ENCODE peak calls at places on chromosome 18, in six cellular contexts. P, Q, D, A, X and M are unnamed samples.

GRCh38 chr18:74451148-74451547 is 6.0 kb downstream of the DIPK1C start:
- DNase-seq in P (no peak), Q (no peak), D (no peak), A (no peak), X (no peak), M (no peak)

GRCh38 chr18:58856881-58857280 is 7.8 kb upstream of the ZNF532 start:
- DNase-seq in P (no peak), Q (no peak), D (no peak), A (peak), X (no peak), M (no peak)

GRCh38 chr18:78418379-78418778 is 561.2 kb upstream of the SALL3 start:
- DNase-seq in P (no peak), Q (no peak), D (no peak), A (no peak), X (no peak), M (no peak)

GRCh38 chr18:79519751-79520472 is 124.2 kb downstream of the NFATC1 start:
- DNase-seq in P (no peak), Q (peak), D (peak), A (no peak), X (no peak), M (peak)

GRCh38 chr18:59718108-59719057 is 21.2 kb upstream of the CCBE1 start:
- DNase-seq in P (no peak), Q (no peak), D (no peak), A (peak), X (no peak), M (no peak)

GRCh38 chr18:2306641-2307040 is 264.7 kb downstream of the METTL4 start:
- DNase-seq in P (no peak), Q (no peak), D (no peak), A (no peak), X (no peak), M (no peak)

GRCh38 chr18:55365342-55365741 is 222.7 kb downstream of the TCF4 start:
- DNase-seq in P (no peak), Q (no peak), D (no peak), A (no peak), X (no peak), M (no peak)

GRCh38 chr18:78492813-78493371 is 486.7 kb upstream of the SALL3 start:
- DNase-seq in P (no peak), Q (no peak), D (no peak), A (no peak), X (no peak), M (no peak)

GRCh38 chr18:9810216-9810804 is 75.5 kb upstream of the TXNDC2 start:
- DNase-seq in P (no peak), Q (no peak), D (no peak), A (no peak), X (no peak), M (no peak)

GRCh38 chr18:48330016-48330991 is 78.9 kb downstream of the ZBTB7C start:
- DNase-seq in P (no peak), Q (peak), D (no peak), A (peak), X (no peak), M (no peak)

GRCh38 chr18:58004317-58004716 is 39.7 kb upstream of the NEDD4L start:
- DNase-seq in P (no peak), Q (no peak), D (no peak), A (peak), X (no peak), M (no peak)

GRCh38 chr18:63438181-63438580 is 15.9 kb upstream of the VPS4B start:
- DNase-seq in P (no peak), Q (no peak), D (no peak), A (no peak), X (no peak), M (no peak)

GRCh38 chr18:9642799-9643445 is 28.6 kb upstream of the PPP4R1 start:
- DNase-seq in P (no peak), Q (no peak), D (no peak), A (peak), X (no peak), M (no peak)

GRCh38 chr18:28177828-28178635 is 1.1 kb upstream of the CDH2 start:
- DNase-seq in P (peak), Q (peak), D (no peak), A (peak), X (peak), M (peak)

DNA sequence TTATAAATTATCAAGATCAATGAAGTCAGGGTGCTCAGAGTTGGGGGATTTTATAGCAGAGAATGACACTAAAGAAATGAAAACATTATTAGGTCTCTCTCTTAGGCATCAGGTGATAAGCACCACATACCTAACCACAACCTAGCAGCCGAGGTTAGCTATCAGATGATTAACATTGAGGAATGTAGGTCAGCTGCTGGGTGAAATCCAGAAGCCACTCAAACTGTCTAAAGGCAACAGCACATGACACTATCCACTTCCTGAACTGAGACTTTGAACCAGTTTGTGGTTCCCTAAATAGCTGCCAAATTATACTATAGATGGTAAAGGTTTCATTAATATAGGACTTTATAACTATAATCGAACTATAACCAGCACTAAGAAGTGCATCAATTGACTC is 4.7 kb downstream of the EPG5 start:
- DNase-seq in P (no peak), Q (no peak), D (peak), A (peak), X (no peak), M (no peak)
- H3K27ac ChIP-seq in P (no peak), Q (no peak), D (no peak), A (no peak), X (peak), M (peak)

DNA sequence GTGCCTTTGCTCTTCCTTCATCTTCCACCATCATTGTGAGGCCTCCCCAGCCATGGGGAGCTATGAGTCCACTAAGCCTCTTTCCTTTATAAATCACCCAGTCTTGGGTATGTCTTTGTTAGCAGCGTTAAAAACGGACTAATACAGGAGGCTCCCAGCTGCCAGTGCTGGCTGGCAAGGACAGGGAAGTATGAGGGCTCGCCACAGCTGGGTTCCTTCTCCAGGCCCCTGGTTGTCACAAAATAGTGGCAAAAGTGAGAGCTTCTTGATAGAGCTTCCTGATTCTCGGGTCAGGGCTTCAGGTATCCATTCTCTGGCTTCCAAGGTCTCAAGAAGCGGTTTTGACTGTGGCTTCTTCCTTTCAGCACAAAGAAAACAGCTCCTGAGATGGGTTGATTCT is 85.0 kb downstream of the ZNF516 start:
- DNase-seq in P (no peak), Q (no peak), D (no peak), A (no peak), X (no peak), M (no peak)
- H3K27ac ChIP-seq in P (no peak), Q (no peak), D (no peak), A (no peak), X (no peak), M (no peak)

GRCh38 chr18:14937271-14937670 is 189.3 kb downstream of the ANKRD30B start:
- DNase-seq in P (no peak), Q (no peak), D (no peak), A (no peak), X (no peak), M (no peak)

GRCh38 chr18:14935210-14935609 is 187.2 kb downstream of the ANKRD30B start:
- DNase-seq in P (no peak), Q (no peak), D (no peak), A (no peak), X (no peak), M (no peak)

GRCh38 chr18:14939141-14939540 is 191.2 kb downstream of the ANKRD30B start:
- DNase-seq in P (no peak), Q (no peak), D (no peak), A (no peak), X (no peak), M (no peak)

GRCh38 chr18:14933049-14933851 is 185.3 kb downstream of the ANKRD30B start:
- DNase-seq in P (no peak), Q (no peak), D (no peak), A (no peak), X (no peak), M (no peak)

GRCh38 chr18:14936313-14936712 is 188.3 kb downstream of the ANKRD30B start:
- DNase-seq in P (no peak), Q (no peak), D (no peak), A (no peak), X (no peak), M (no peak)
- H3K27ac ChIP-seq in P (no peak), Q (no peak), D (no peak), A (no peak), X (no peak), M (no peak)

GRCh38 chr18:12309683-12310198 is 1.7 kb downstream of the TUBB6 start:
- DNase-seq in P (no peak), Q (no peak), D (no peak), A (peak), X (no peak), M (no peak)
- H3K27ac ChIP-seq in P (no peak), Q (no peak), D (peak), A (peak), X (no peak), M (peak)